ENCODE peak calls at places on chromosomes 5 and 9, in six cellular contexts. N is naive thymus-derived CD4-positive, alpha-beta T cell; U is activated naive CD8-positive, alpha-beta T cell treated with anti-CD3 and anti-CD28 coated beads, Interleukin-2, amount 50 U/mL, for 24 hours; L is EL; B is T1000; J is right atrium auricular region. G is an unnamed sample.

GRCh38 chr5:145072880-145073279 is 762.3 kb downstream of the PRELID2 start:
- DNase-seq in J (no peak), L (no peak), B (no peak), U (no peak), N (no peak), G (no peak)

GRCh38 chr9:15220658-15221310 is 86.2 kb downstream of the TTC39B start:
- DNase-seq in B (peak), N (no peak), L (peak), U (no peak), J (no peak), G (no peak)

GRCh38 chr5:2920312-2920711 is 168.8 kb upstream of the IRX2 start:
- DNase-seq in L (no peak), N (no peak), J (no peak), B (no peak), U (no peak), G (no peak)

GRCh38 chr5:135333737-135334515 is 65.1 kb downstream of the MACROH2A1 start:
- DNase-seq in J (no peak), N (no peak), L (peak), U (no peak), B (no peak), G (no peak)

GRCh38 chr9:103991698-103992097 is 102.4 kb upstream of the SMC2 start:
- DNase-seq in B (no peak), J (no peak), U (no peak), N (no peak), L (no peak), G (no peak)

GRCh38 chr9:124371183-124371582 is 44.1 kb downstream of the PSMB7 start:
- DNase-seq in J (no peak), L (peak), N (no peak), B (no peak), U (no peak), G (no peak)

GRCh38 chr9:126763130-126763764 is 41.6 kb upstream of the ZBTB43 start:
- DNase-seq in L (peak), U (no peak), B (no peak), J (no peak), N (no peak), G (no peak)

GRCh38 chr9:27499481-27499880 is 24.6 kb upstream of the IFNK start:
- DNase-seq in N (no peak), J (no peak), B (no peak), U (no peak), L (peak), G (no peak)

GRCh38 chr9:76700916-76701315 is 63.3 kb upstream of the PCA3 start:
- DNase-seq in J (no peak), B (no peak), N (no peak), U (no peak), L (no peak), G (no peak)

GRCh38 chr9:136314056-136314416 is 10.1 kb upstream of the CCDC187 start:
- DNase-seq in U (no peak), N (no peak), L (no peak), B (no peak), J (no peak), G (no peak)

GRCh38 chr9:15512889-15513288 is 2.1 kb upstream of the PSIP1 start:
- DNase-seq in B (no peak), U (no peak), L (no peak), J (no peak), N (no peak), G (no peak)

G was measured in KG1.